ENCODE peak calls at places on chromosome 3, in four cellular contexts. One of them, this sample, is unnamed.

GRCh38 chr3:156790141-156790540 is 36.0 kb upstream of the LEKR1 start:
- DNase-seq in hepatic stellate cell: no peak
- DNase-seq in cardiac fibroblast: no peak
- DNase-seq in mucosa of gallbladder: no peak
- DNase-seq in this sample: no peak

GRCh38 chr3:152559246-152559645 is 275.7 kb upstream of the P2RY1 start:
- DNase-seq in hepatic stellate cell: no peak
- DNase-seq in mucosa of gallbladder: no peak
- DNase-seq in cardiac fibroblast: no peak
- DNase-seq in this sample: no peak

GRCh38 chr3:16066545-16066944 is 107.9 kb upstream of the GALNT15 start:
- DNase-seq in hepatic stellate cell: no peak
- DNase-seq in mucosa of gallbladder: no peak
- DNase-seq in cardiac fibroblast: no peak
- DNase-seq in this sample: no peak

GRCh38 chr3:167750273-167750971 is 14.9 kb downstream of the SERPINI1 start:
- DNase-seq in hepatic stellate cell: no peak
- DNase-seq in cardiac fibroblast: no peak
- DNase-seq in mucosa of gallbladder: no peak
- DNase-seq in this sample: no peak

GRCh38 chr3:159322322-159322939 is 520.6 kb downstream of the MFSD1 start:
- DNase-seq in cardiac fibroblast: peak; percentile 25
- DNase-seq in hepatic stellate cell: peak; percentile 25
- DNase-seq in mucosa of gallbladder: no peak
- DNase-seq in this sample: no peak

GRCh38 chr3:37945803-37946530 is 44.6 kb upstream of the VILL start:
- DNase-seq in cardiac fibroblast: peak; percentile 84
- DNase-seq in mucosa of gallbladder: peak; percentile 40
- DNase-seq in hepatic stellate cell: peak; percentile 54
- DNase-seq in this sample: peak; percentile 88

GRCh38 chr3:71247221-71247947 is 336.1 kb downstream of the FOXP1 start:
- DNase-seq in cardiac fibroblast: no peak
- DNase-seq in mucosa of gallbladder: peak; percentile 76
- DNase-seq in hepatic stellate cell: peak; percentile 47
- DNase-seq in this sample: no peak

GRCh38 chr3:97257942-97258341 is 443.5 kb downstream of the EPHA6 start:
- DNase-seq in hepatic stellate cell: no peak
- DNase-seq in mucosa of gallbladder: no peak
- DNase-seq in cardiac fibroblast: no peak
- DNase-seq in this sample: no peak

GRCh38 chr3:170448530-170449110 is 30.0 kb downstream of the CLDN11 start:
- DNase-seq in hepatic stellate cell: no peak
- DNase-seq in mucosa of gallbladder: no peak
- DNase-seq in cardiac fibroblast: no peak
- DNase-seq in this sample: no peak

GRCh38 chr3:166123576-166123975 is 286.4 kb upstream of the BCHE start:
- DNase-seq in mucosa of gallbladder: no peak
- DNase-seq in hepatic stellate cell: no peak
- DNase-seq in cardiac fibroblast: no peak
- DNase-seq in this sample: no peak

GRCh38 chr3:156840826-156841689 is 14.9 kb downstream of the LEKR1 start:
- DNase-seq in cardiac fibroblast: no peak
- DNase-seq in hepatic stellate cell: no peak
- DNase-seq in mucosa of gallbladder: no peak
- DNase-seq in this sample: no peak

GRCh38 chr3:57164217-57164605 is 942 bp downstream of the IL17RD start:
- DNase-seq in cardiac fibroblast: peak; percentile 46
- DNase-seq in hepatic stellate cell: no peak
- DNase-seq in mucosa of gallbladder: no peak
- DNase-seq in this sample: no peak